ENCODE peak calls at places on chromosomes 11 and 22, in five cellular contexts. One of them, this sample, is unnamed.

GRCh38 chr11:86167499-86168161 is 76.9 kb upstream of the EED start:
- DNase-seq in RWPE1: no peak
- DNase-seq in body of pancreas: no peak
- DNase-seq in nephron progenitor cell: no peak
- DNase-seq in cardiac muscle cell: no peak
- DNase-seq in this sample: no peak

GRCh38 chr11:62148271-62148980 is 24.6 kb downstream of the INCENP start:
- DNase-seq in nephron progenitor cell: no peak
- DNase-seq in RWPE1: no peak
- DNase-seq in cardiac muscle cell: no peak
- DNase-seq in body of pancreas: no peak
- DNase-seq in this sample: no peak

GRCh38 chr22:45435544-45436139 is 22.1 kb downstream of the RIBC2 start:
- DNase-seq in cardiac muscle cell: peak
- DNase-seq in body of pancreas: peak
- DNase-seq in nephron progenitor cell: peak
- DNase-seq in RWPE1: peak
- DNase-seq in this sample: peak

GRCh38 chr22:46081831-46082210 is 68.5 kb upstream of the PPARA start:
- DNase-seq in body of pancreas: no peak
- DNase-seq in RWPE1: no peak
- DNase-seq in cardiac muscle cell: no peak
- DNase-seq in nephron progenitor cell: no peak
- DNase-seq in this sample: no peak

GRCh38 chr11:110988731-110989130 is 256.8 kb upstream of the POU2AF2 start:
- DNase-seq in RWPE1: no peak
- DNase-seq in body of pancreas: no peak
- DNase-seq in cardiac muscle cell: no peak
- DNase-seq in nephron progenitor cell: no peak
- DNase-seq in this sample: no peak

GRCh38 chr22:29871684-29872083 is 11.3 kb upstream of the MTMR3 start:
- DNase-seq in RWPE1: no peak
- DNase-seq in nephron progenitor cell: peak
- DNase-seq in body of pancreas: peak
- DNase-seq in cardiac muscle cell: no peak
- DNase-seq in this sample: no peak

GRCh38 chr22:31983911-31984661 is 39.8 kb downstream of the YWHAH start:
- DNase-seq in nephron progenitor cell: no peak
- DNase-seq in body of pancreas: no peak
- DNase-seq in cardiac muscle cell: no peak
- DNase-seq in RWPE1: no peak
- DNase-seq in this sample: no peak

GRCh38 chr22:29331658-29332300 is 16.3 kb upstream of the RASL10A start:
- DNase-seq in RWPE1: no peak
- DNase-seq in cardiac muscle cell: no peak
- DNase-seq in nephron progenitor cell: no peak
- DNase-seq in body of pancreas: no peak
- DNase-seq in this sample: no peak

GRCh38 chr22:30445438-30445936 is 19.9 kb downstream of the MTFP1 start:
- DNase-seq in cardiac muscle cell: no peak
- DNase-seq in RWPE1: no peak
- DNase-seq in nephron progenitor cell: no peak
- DNase-seq in body of pancreas: no peak
- DNase-seq in this sample: no peak

GRCh38 chr11:113373306-113373705 is 14.3 kb upstream of the ANKK1 start:
- DNase-seq in body of pancreas: no peak
- DNase-seq in RWPE1: peak
- DNase-seq in cardiac muscle cell: no peak
- DNase-seq in nephron progenitor cell: no peak
- DNase-seq in this sample: no peak

DNA sequence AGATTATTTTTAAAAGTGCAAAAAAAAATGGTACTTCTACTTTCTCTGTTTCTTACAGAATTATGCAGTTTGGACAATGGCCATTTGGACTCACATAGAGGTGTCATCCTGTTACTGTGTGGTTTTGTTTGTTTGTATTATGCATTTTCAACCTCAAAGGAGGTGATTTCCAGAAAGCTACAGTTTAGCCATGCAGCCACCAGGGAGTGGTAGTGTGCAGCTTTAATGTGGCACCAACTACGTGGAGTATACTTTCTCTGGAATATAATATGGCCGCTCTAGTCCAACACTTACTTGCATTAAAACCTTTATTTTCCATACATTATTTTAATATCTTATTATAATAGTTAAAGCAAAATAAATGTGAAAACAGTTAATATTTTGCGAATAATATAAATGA is 469.9 kb upstream of the KIRREL3 start:
- DNase-seq in cardiac muscle cell: peak
- DNase-seq in RWPE1: no peak
- DNase-seq in body of pancreas: peak
- DNase-seq in nephron progenitor cell: peak
- DNase-seq in this sample: peak
- TF ChIP-seq CTCF in cardiac muscle cell: no peak
- TF ChIP-seq CTCF in RWPE1: no peak
- TF ChIP-seq CTCF in body of pancreas: peak
- TF ChIP-seq CTCF in nephron progenitor cell: peak
- TF ChIP-seq CTCF in this sample: no peak

DNA sequence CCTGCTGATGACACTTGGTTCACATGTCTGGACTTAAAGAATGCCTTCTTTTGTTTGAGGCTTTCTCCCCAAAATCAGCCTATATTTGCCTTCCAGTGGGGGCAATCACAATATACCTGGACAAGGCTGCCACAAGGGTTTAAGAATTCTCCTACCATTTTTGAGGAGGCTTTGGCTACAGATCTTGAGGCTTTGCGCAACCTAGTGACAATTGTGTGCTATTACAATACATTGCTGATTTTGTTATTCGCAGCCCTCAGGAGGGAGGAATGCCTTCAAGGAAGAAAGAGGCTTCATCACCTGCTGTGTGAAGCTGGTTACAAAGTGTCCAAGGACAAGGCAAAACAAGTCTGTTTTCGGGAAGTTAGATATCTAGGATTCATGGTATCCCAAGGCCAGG is 50.8 kb upstream of the OR4C15 start:
- DNase-seq in RWPE1: no peak
- DNase-seq in body of pancreas: no peak
- DNase-seq in cardiac muscle cell: no peak
- DNase-seq in nephron progenitor cell: no peak
- DNase-seq in this sample: no peak
- TF ChIP-seq CTCF in RWPE1: no peak
- TF ChIP-seq CTCF in body of pancreas: no peak
- TF ChIP-seq CTCF in cardiac muscle cell: no peak
- TF ChIP-seq CTCF in nephron progenitor cell: no peak
- TF ChIP-seq CTCF in this sample: no peak

GRCh38 chr22:36921309-36922096 is 8.1 kb downstream of the CSF2RB start:
- DNase-seq in RWPE1: no peak
- DNase-seq in body of pancreas: peak
- DNase-seq in cardiac muscle cell: no peak
- DNase-seq in nephron progenitor cell: no peak
- DNase-seq in this sample: no peak

GRCh38 chr22:36922097-36922608 is 8.7 kb downstream of the CSF2RB start:
- DNase-seq in nephron progenitor cell: peak
- DNase-seq in RWPE1: no peak
- DNase-seq in cardiac muscle cell: no peak
- DNase-seq in body of pancreas: no peak
- DNase-seq in this sample: no peak

GRCh38 chr22:36922752-36923457 is 9.5 kb downstream of the CSF2RB start:
- DNase-seq in cardiac muscle cell: no peak
- DNase-seq in nephron progenitor cell: no peak
- DNase-seq in RWPE1: no peak
- DNase-seq in body of pancreas: no peak
- DNase-seq in this sample: no peak

GRCh38 chr22:36916034-36916433 is 2.6 kb downstream of the CSF2RB start:
- DNase-seq in nephron progenitor cell: no peak
- DNase-seq in RWPE1: no peak
- DNase-seq in cardiac muscle cell: no peak
- DNase-seq in body of pancreas: no peak
- DNase-seq in this sample: no peak

DNA sequence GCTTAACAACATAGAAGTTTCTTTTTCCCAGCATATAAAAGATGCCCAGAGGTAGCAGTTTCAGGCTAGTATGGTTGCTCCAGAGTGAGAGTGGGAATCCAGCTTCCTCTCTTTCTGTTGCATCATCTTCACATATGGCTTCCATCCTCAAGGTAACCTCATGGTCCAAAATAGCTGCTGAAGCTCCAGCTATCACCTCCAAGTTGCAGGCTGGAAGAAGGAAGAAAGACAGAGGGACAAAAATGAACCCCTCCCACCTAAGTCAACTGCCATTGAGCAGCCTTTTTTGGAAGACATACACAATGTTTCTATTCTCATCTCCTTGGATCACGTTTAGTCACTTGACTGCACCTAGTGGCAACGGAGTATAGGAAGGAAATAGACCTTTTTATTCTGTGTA is 5.3 kb downstream of the CSF2RB start:
- DNase-seq in cardiac muscle cell: no peak
- DNase-seq in nephron progenitor cell: no peak
- DNase-seq in body of pancreas: no peak
- DNase-seq in RWPE1: no peak
- DNase-seq in this sample: no peak
- TF ChIP-seq CTCF in cardiac muscle cell: no peak
- TF ChIP-seq CTCF in nephron progenitor cell: no peak
- TF ChIP-seq CTCF in body of pancreas: no peak
- TF ChIP-seq CTCF in RWPE1: no peak
- TF ChIP-seq CTCF in this sample: no peak

DNA sequence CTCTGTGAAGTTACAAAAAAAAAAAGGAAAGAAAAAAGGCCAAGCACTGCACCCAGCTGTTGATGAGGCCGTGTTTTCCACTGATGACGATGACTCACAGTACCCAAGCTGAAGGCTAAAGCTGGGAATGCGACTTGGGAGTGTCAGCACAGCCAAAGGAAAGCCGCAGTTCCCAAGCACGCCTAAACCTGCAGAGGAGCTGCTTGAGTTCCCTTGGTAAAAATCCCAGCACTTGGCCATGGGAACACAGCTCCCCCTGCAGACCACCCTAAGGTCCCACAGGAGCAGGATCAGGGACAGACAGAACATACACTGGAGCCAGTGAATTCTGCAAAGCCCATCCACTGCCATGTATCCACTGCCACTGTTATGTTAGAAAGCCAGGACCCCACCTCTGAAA is 39.9 kb downstream of the SERGEF start:
- DNase-seq in nephron progenitor cell: peak
- DNase-seq in cardiac muscle cell: peak
- DNase-seq in body of pancreas: peak
- DNase-seq in RWPE1: peak
- DNase-seq in this sample: peak
- TF ChIP-seq CTCF in nephron progenitor cell: peak
- TF ChIP-seq CTCF in cardiac muscle cell: peak
- TF ChIP-seq CTCF in body of pancreas: peak
- TF ChIP-seq CTCF in RWPE1: peak
- TF ChIP-seq CTCF in this sample: no peak

DNA sequence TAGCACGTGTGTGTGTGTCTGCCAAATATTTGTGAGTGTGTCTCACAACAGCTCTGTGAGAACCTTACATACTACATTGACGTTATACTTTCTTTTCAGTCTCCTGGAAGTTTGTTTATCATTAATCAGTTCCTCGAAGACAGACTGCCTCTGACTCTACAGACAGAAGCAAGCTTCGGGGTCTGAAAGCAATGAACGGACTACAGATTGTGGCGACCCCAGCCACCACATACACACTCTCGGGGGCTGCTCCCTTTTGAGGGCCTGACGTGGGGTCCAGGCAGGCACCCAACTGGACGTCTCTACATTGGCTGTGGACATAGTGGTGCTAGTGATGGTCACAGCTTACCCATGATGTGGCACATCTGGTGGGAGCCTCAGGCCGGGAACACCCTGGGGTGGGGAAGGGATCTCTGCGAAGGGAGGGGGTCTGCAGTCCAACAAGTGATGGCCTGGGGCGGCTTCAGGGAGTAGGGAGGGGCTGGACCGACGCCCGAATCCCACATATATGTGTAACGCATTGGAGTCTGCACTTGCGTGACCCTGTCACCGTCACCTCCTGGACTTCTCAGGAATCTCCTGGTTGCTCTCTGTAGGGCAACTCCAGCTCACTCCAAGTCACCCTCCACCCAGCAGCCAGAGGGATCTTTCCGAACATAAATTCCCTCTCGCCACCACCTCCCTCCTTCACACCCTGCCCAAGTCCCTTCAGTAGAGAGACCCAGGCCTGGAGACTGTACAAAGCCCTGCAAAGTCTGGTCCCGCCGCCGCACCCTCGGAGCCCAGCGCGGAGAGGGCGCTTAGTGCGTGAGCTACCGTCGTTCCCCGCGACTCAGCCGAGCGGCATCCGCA is 30.4 kb upstream of the TRIM29 start:
- DNase-seq in RWPE1: no peak
- DNase-seq in cardiac muscle cell: no peak
- DNase-seq in nephron progenitor cell: no peak
- DNase-seq in body of pancreas: no peak
- DNase-seq in this sample: no peak
- TF ChIP-seq CTCF in RWPE1: no peak
- TF ChIP-seq CTCF in cardiac muscle cell: no peak
- TF ChIP-seq CTCF in nephron progenitor cell: no peak
- TF ChIP-seq CTCF in body of pancreas: no peak
- TF ChIP-seq CTCF in this sample: no peak

GRCh38 chr22:20522828-20523117 is 15.4 kb downstream of the MED15 start:
- DNase-seq in nephron progenitor cell: no peak
- DNase-seq in RWPE1: no peak
- DNase-seq in cardiac muscle cell: no peak
- DNase-seq in body of pancreas: no peak
- DNase-seq in this sample: no peak
- TF ChIP-seq CTCF in nephron progenitor cell: no peak
- TF ChIP-seq CTCF in RWPE1: no peak
- TF ChIP-seq CTCF in cardiac muscle cell: no peak
- TF ChIP-seq CTCF in body of pancreas: no peak
- TF ChIP-seq CTCF in this sample: no peak

DNA sequence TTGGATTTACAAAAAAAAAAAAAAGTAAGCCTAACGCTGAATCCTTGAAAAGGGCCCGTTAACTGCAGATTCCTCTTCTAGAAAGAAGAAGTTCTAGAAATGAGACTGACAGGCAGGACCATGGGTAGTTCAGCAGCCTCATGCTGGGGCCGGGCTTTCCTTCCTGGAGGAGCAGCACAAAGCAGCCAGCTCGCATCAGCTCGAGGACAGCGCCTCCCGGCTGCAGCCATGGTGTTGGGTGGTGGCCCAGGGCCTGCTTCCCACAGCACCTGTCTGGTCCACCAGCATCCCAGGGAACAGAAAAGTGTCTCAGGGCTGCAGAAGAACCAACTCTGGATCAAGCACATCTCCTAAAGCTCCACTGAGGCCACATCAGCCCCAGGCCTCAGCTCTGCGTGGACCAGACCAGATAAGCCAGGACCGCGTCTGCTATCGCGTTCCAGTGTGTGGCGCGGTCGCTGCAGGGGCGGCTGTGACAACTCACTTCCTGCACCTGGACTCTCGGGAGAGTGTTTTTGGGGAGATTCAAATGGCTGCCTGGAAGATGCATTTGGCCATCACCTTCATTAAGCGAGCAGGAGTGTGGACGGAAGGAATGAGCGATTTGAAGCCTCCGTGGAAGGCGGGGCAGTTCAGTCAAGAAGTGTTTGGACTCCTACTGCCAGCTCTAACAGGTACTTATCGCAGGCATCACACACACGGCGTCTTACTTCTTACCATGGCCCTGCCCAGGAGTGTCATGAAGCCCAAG is 53.5 kb downstream of the MYH9 start:
- DNase-seq in nephron progenitor cell: no peak
- DNase-seq in cardiac muscle cell: no peak
- DNase-seq in RWPE1: no peak
- DNase-seq in body of pancreas: peak
- DNase-seq in this sample: no peak
- TF ChIP-seq CTCF in nephron progenitor cell: no peak
- TF ChIP-seq CTCF in cardiac muscle cell: peak
- TF ChIP-seq CTCF in RWPE1: no peak
- TF ChIP-seq CTCF in body of pancreas: no peak
- TF ChIP-seq CTCF in this sample: no peak